ENCODE peak calls at places on chromosomes 11 and 22, in nine cellular contexts. B is nephron progenitor cell, O is WTC11, W is tibial artery, M is mucosa of descending colon, Y is Calu3, P is DND-41, D is pancreas, T is kidney epithelial cell. L is an unnamed sample.
A peak's percentile ranks its signal among the peaks of the same experiment; 100 is the strongest.

GRCh38 chr11:61747389-61748285 is 4.8 kb upstream of the MYRF start:
- DNase-seq in W (peak; percentile 65), O (peak; percentile 88), B (peak; percentile 90), D (peak; percentile 75), Y (peak; percentile 91), T (no peak), M (peak; percentile 91), P (peak; percentile 29), L (peak; percentile 90)

GRCh38 chr11:108122166-108122628 is 830 bp downstream of the ACAT1 start:
- DNase-seq in O (no peak), P (no peak), W (no peak), Y (no peak), B (no peak), M (peak; percentile 50), D (no peak), T (no peak), L (no peak)

GRCh38 chr22:23225724-23226496 is 45.6 kb downstream of the BCR start:
- DNase-seq in P (peak; percentile 77), T (no peak), O (no peak), M (peak; percentile 64), Y (peak; percentile 81), D (no peak), W (peak; percentile 78), B (no peak), L (no peak)

GRCh38 chr11:112162761-112163669 is 879 bp downstream of the IL18 start:
- DNase-seq in Y (no peak), P (no peak), D (no peak), M (no peak), O (no peak), B (no peak), W (no peak), T (no peak), L (no peak)

GRCh38 chr22:32044913-32045312 is 1.9 kb downstream of the SLC5A1 start:
- DNase-seq in T (no peak), W (no peak), Y (peak; percentile 40), D (no peak), M (peak; percentile 90), P (no peak), O (no peak), B (no peak), L (no peak)

GRCh38 chr11:79481795-79482194 is 41.0 kb upstream of the TENM4 start:
- DNase-seq in P (no peak), Y (no peak), B (no peak), M (no peak), T (no peak), W (no peak), O (no peak), D (no peak), L (no peak)

GRCh38 chr22:24486501-24486921 is 8.6 kb upstream of the UPB1 start:
- DNase-seq in W (no peak), P (no peak), M (no peak), Y (no peak), O (no peak), B (no peak), D (no peak), T (no peak), L (peak; percentile 36)

GRCh38 chr11:70545626-70545945 is 147.3 kb downstream of the CTTN start:
- DNase-seq in Y (no peak), P (no peak), T (no peak), W (no peak), B (no peak), O (no peak), D (no peak), M (no peak), L (no peak)

GRCh38 chr11:94183886-94184264 is 55.2 kb downstream of the PANX1 start:
- DNase-seq in D (peak; percentile 61), P (no peak), B (peak; percentile 82), O (peak; percentile 88), T (peak; percentile 31), Y (peak; percentile 69), M (peak; percentile 75), W (peak; percentile 31), L (peak; percentile 22)

GRCh38 chr11:8932564-8933180 is at the start of gene C11orf16:
- DNase-seq in W (no peak), B (peak; percentile 21), O (peak; percentile 43), T (no peak), Y (no peak), D (no peak), P (no peak), M (no peak), L (no peak)

GRCh38 chr22:21623402-21623970 is 6.3 kb downstream of the YDJC start:
- DNase-seq in W (no peak), P (no peak), T (no peak), M (no peak), Y (no peak), B (no peak), O (no peak), D (no peak), L (no peak)

GRCh38 chr11:10730151-10730550 is 20.9 kb upstream of the CTR9 start:
- DNase-seq in O (no peak), B (no peak), Y (no peak), T (no peak), M (no peak), W (no peak), D (no peak), P (no peak), L (no peak)

GRCh38 chr22:49259870-49260615 is 567.6 kb downstream of the BRD1 start:
- DNase-seq in Y (no peak), B (no peak), W (peak; percentile 5), T (no peak), D (no peak), P (no peak), M (no peak), O (no peak), L (no peak)

GRCh38 chr11:63841554-63841953 is 2.6 kb downstream of the MARK2 start:
- DNase-seq in W (no peak), M (no peak), B (no peak), O (peak; percentile 48), T (no peak), D (no peak), P (no peak), Y (peak; percentile 52), L (no peak)

GRCh38 chr11:111743700-111744099 is 22.5 kb downstream of the PPP2R1B start:
- DNase-seq in Y (no peak), M (no peak), B (no peak), W (no peak), D (no peak), O (no peak), P (no peak), T (no peak), L (no peak)

GRCh38 chr11:119694334-119694733 is 34.7 kb downstream of the NECTIN1 start:
- DNase-seq in M (peak; percentile 79), O (no peak), W (no peak), B (no peak), Y (no peak), D (peak; percentile 68), P (peak; percentile 26), T (no peak), L (peak; percentile 58)
- TF ChIP-seq CTCF in M (no peak), O (no peak), W (no peak), B (no peak), Y (no peak), D (no peak), P (peak; percentile 24), T (peak; percentile 19), L (peak; percentile 20)

GRCh38 chr11:115462757-115463156 is 41.5 kb downstream of the CADM1 start:
- DNase-seq in W (no peak), O (no peak), P (no peak), Y (no peak), B (no peak), T (no peak), M (no peak), D (no peak), L (no peak)

GRCh38 chr11:115459563-115459962 is 44.7 kb downstream of the CADM1 start:
- DNase-seq in D (no peak), T (no peak), P (no peak), B (no peak), M (no peak), W (no peak), Y (no peak), O (no peak), L (no peak)

GRCh38 chr11:115463606-115464005 is 40.6 kb downstream of the CADM1 start:
- DNase-seq in P (no peak), M (no peak), D (no peak), Y (no peak), W (no peak), O (no peak), T (no peak), B (no peak), L (no peak)

GRCh38 chr11:115464269-115464668 is 39.9 kb downstream of the CADM1 start:
- DNase-seq in T (peak; percentile 49), O (no peak), Y (no peak), B (no peak), P (no peak), M (no peak), D (no peak), W (no peak), L (no peak)

DNA sequence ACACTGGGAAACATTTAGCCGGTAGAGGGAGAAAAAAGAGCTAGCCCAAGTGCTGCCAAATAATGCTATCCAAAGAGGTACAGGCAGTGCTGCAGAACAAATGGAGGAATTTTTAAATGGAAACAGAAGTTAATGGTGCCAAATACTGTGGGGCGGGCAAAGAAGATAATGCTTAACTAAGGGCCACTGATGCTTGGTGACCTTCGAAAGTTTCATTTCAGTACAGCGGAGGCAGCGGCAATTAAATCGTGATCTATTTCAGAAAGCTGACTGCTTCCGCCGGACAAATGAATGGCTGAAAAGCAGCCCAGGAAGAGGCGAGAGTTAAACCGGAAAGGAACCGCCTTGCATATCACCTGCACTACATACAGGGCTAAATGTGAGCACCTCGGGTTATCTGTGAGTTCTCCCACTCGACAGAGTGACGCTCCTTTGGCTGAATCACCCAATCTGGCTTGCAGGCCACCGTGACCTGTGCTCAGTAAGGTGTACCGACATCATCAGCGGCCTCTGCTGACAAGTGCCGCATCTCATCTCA is 42.1 kb downstream of the CADM1 start:
- DNase-seq in B (no peak), O (no peak), W (no peak), Y (no peak), D (no peak), M (no peak), T (no peak), P (no peak), L (no peak)
- TF ChIP-seq CTCF in B (no peak), O (no peak), W (no peak), Y (no peak), D (no peak), M (no peak), T (peak; percentile 26), P (no peak), L (no peak)

GRCh38 chr11:78292109-78292803 is 103.5 kb downstream of the USP35 start:
- DNase-seq in W (no peak), M (no peak), O (no peak), B (no peak), P (peak; percentile 87), Y (no peak), T (no peak), D (no peak), L (no peak)
- TF ChIP-seq CTCF in W (no peak), M (no peak), O (no peak), B (no peak), P (no peak), Y (no peak), T (no peak), D (no peak), L (no peak)

GRCh38 chr11:42976636-42977217 is 335.1 kb upstream of the API5 start:
- DNase-seq in W (no peak), O (no peak), T (no peak), Y (no peak), B (no peak), P (no peak), D (no peak), M (no peak), L (no peak)

GRCh38 chr11:42972741-42973140 is 339.1 kb upstream of the API5 start:
- DNase-seq in D (no peak), W (no peak), P (no peak), T (no peak), O (no peak), Y (no peak), M (peak; percentile 9), B (no peak), L (no peak)

GRCh38 chr11:42974510-42974909 is 337.3 kb upstream of the API5 start:
- DNase-seq in W (no peak), O (peak; percentile 32), D (no peak), Y (no peak), P (no peak), B (no peak), T (no peak), M (peak; percentile 4), L (no peak)
- TF ChIP-seq CTCF in W (no peak), O (no peak), D (no peak), Y (no peak), P (peak; percentile 22), B (no peak), T (no peak), M (no peak), L (no peak)

L was measured in GM13976.